ENCODE peak calls at places on chromosomes 3 and 15, in six cellular contexts. W is GM12892, V is H1, S is K562, M is GM12878, B is HepG2. C is an unnamed sample.

GRCh38 chr15:63502843-63503738 is 1.3 kb upstream of the USP3 start:
- DNase-seq in W (no peak), V (peak; percentile 79), S (peak; percentile 71), M (peak; percentile 92), B (peak; percentile 84), C (peak; percentile 51)

GRCh38 chr15:58019503-58020376 is 45.8 kb downstream of the ALDH1A2 start:
- DNase-seq in W (no peak), V (no peak), S (no peak), M (no peak), B (no peak), C (no peak)

GRCh38 chr15:47507221-47507985 is 209.9 kb upstream of the SEMA6D start:
- DNase-seq in W (no peak), V (no peak), S (no peak), M (no peak), B (no peak), C (no peak)

GRCh38 chr3:23712656-23713559 is 92.8 kb upstream of the UBE2E1 start:
- DNase-seq in W (no peak), V (peak; percentile 68), S (no peak), M (no peak), B (no peak), C (no peak)

GRCh38 chr15:67407709-67408257 is 113.1 kb upstream of the C15orf61 start:
- DNase-seq in W (no peak), V (no peak), S (peak; percentile 14), M (no peak), B (no peak), C (no peak)

GRCh38 chr3:64187065-64187959 is 38.0 kb downstream of the PRICKLE2 start:
- DNase-seq in W (no peak), V (no peak), S (no peak), M (no peak), B (peak; percentile 64), C (no peak)

GRCh38 chr3:112676659-112677234 is 35.8 kb upstream of the CCDC80 start:
- DNase-seq in W (peak; percentile 29), V (no peak), S (peak; percentile 10), M (peak; percentile 96), B (peak; percentile 29), C (peak; percentile 50)

GRCh38 chr3:155517907-155518306 is 224.4 kb upstream of the STRIT1 start:
- DNase-seq in W (no peak), V (no peak), S (no peak), M (no peak), B (no peak), C (no peak)

GRCh38 chr3:24264748-24265158 is 229.9 kb downstream of the THRB start:
- DNase-seq in W (peak; percentile 12), V (no peak), S (peak; percentile 81), M (no peak), B (peak; percentile 53), C (peak; percentile 16)

GRCh38 chr15:40150163-40150925 is 10.5 kb upstream of the BUB1B start:
- DNase-seq in W (no peak), V (no peak), S (no peak), M (no peak), B (peak; percentile 14), C (no peak)

GRCh38 chr3:59392116-59392515 is 342.3 kb upstream of the CFAP20DC start:
- DNase-seq in W (no peak), V (no peak), S (no peak), M (no peak), B (no peak), C (no peak)

GRCh38 chr15:85840079-85840801 is 45.5 kb upstream of the KLHL25 start:
- DNase-seq in W (peak; percentile 79), V (peak; percentile 95), S (peak; percentile 73), M (peak; percentile 23), B (peak; percentile 85), C (peak; percentile 80)

GRCh38 chr15:38941399-38941953 is 376.9 kb upstream of the RASGRP1 start:
- DNase-seq in W (no peak), V (no peak), S (no peak), M (no peak), B (no peak), C (no peak)

GRCh38 chr15:39605146-39605545 is 24.3 kb downstream of the THBS1 start:
- DNase-seq in W (no peak), V (no peak), S (no peak), M (no peak), B (no peak), C (no peak)

GRCh38 chr3:18177271-18177670 is 247.9 kb downstream of the SATB1 start:
- DNase-seq in W (no peak), V (no peak), S (no peak), M (no peak), B (no peak), C (no peak)

GRCh38 chr3:100260685-100261480 is at the start of gene TBC1D23:
- DNase-seq in W (peak; percentile 93), V (peak; percentile 96), S (peak; percentile 84), M (peak; percentile 98), B (peak; percentile 97), C (peak; percentile 86)
- TF ChIP-seq POLR2A in W (peak; percentile 83), V (peak; percentile 85), S (peak; percentile 80), M (peak; percentile 87), B (peak; percentile 67), C (peak; percentile 86)

DNA sequence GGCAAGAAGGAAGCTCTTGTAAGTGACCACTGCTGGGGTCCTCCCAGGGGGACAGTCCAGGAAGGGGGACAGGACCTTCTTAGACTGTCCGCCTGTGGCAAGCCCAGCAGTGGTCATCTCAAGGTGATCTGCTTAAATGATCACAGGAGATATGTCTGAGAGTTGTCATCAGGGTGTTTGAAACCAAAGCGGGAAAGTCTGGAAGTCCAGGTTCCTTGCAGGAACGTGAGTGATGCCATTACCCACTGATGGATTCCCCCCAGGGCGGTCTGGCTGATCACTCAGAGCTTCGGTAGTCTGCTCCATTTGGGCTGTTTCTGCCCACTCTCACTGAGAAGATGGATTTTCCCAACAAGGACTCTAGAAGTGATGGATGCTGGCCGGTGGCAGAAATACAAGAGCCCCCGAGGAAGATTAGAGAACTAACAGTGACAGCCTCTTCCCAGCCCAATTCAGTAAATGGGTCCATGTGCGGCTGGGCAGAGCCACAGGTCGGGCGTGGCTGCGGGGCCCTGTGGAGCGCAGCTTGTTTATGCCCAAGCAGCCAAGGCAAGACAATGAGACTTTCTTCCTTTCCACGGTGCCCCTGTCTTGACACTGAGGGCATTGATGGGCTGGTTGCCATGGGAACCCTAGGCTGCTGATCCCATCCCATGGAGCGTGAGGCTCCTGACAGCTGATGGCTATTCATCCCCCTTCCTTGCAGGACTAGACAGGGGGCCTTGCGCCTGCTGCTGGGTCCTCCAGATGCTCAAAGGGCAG is 9.5 kb downstream of the PCSK6 start:
- DNase-seq in W (no peak), V (no peak), S (no peak), M (no peak), B (no peak), C (no peak)
- TF ChIP-seq TAF1 in W (no peak), V (no peak), S (no peak), M (no peak), B (no peak), C (no peak)

GRCh38 chr3:133851266-133851906 is 44.3 kb downstream of the RAB6B start:
- DNase-seq in W (no peak), V (no peak), S (peak; percentile 78), M (no peak), B (no peak), C (no peak)
- TF ChIP-seq POLR2A in W (no peak), V (no peak), S (no peak), M (no peak), B (no peak), C (no peak)

GRCh38 chr3:78139166-78139565 is 1099.3 kb downstream of the ROBO2 start:
- DNase-seq in W (no peak), V (no peak), S (no peak), M (no peak), B (no peak), C (no peak)
- TF ChIP-seq TAF1 in W (no peak), V (no peak), S (no peak), M (no peak), B (no peak), C (no peak)